ENCODE peak calls at places on chromosome 9, in seven cellular contexts. E is progenitor cell of endocrine pancreas; Z is CMK; Y is NCI-H1092 treated with DMSO at 0.1 percent for 48 hours; D is fibroblast of lung; H is stimulated activated CD4-positive, alpha-beta T cell treated with anti-CD3 and anti-CD28 coated beads, Interleukin-15, amount 100 ng/mL, for 1 hour; J is myocyte. B is an unnamed sample.
A peak's percentile ranks its signal among the peaks of the same experiment; 100 is the strongest.

GRCh38 chr9:14271078-14271673 is 42.8 kb downstream of the NFIB start:
- DNase-seq in E (no peak), Z (no peak), Y (peak; percentile 83), D (peak; percentile 90), H (no peak), J (peak; percentile 69), B (no peak)

GRCh38 chr9:89663264-89663970 is 58.6 kb downstream of the GADD45G start:
- DNase-seq in E (no peak), Z (no peak), Y (no peak), D (no peak), H (no peak), J (no peak), B (no peak)

GRCh38 chr9:97067490-97067889 is 28.5 kb upstream of the CTSV start:
- DNase-seq in E (no peak), Z (no peak), Y (no peak), D (no peak), H (no peak), J (no peak), B (no peak)

GRCh38 chr9:129867138-129868032 is 32.1 kb downstream of the USP20 start:
- DNase-seq in E (no peak), Z (no peak), Y (no peak), D (no peak), H (no peak), J (no peak), B (no peak)

GRCh38 chr9:76651114-76651697 is 113.0 kb upstream of the PCA3 start:
- DNase-seq in E (no peak), Z (no peak), Y (no peak), D (no peak), H (no peak), J (no peak), B (no peak)

GRCh38 chr9:37466037-37466709 is 923 bp upstream of the ZBTB5 start:
- DNase-seq in E (peak; percentile 56), Z (peak; percentile 47), Y (peak; percentile 77), D (peak; percentile 81), H (no peak), J (peak; percentile 92), B (peak; percentile 56)

GRCh38 chr9:136399176-136400037 is 563 bp downstream of the SNAPC4 start:
- DNase-seq in E (no peak), Z (no peak), Y (no peak), D (no peak), H (no peak), J (peak; percentile 5), B (no peak)

GRCh38 chr9:89929721-89930480 is 325.1 kb downstream of the GADD45G start:
- DNase-seq in E (no peak), Z (no peak), Y (peak; percentile 57), D (peak; percentile 71), H (no peak), J (peak; percentile 67), B (no peak)

GRCh38 chr9:136467766-136468165 is 15.1 kb downstream of the SEC16A start:
- DNase-seq in E (no peak), Z (no peak), Y (no peak), D (no peak), H (no peak), J (peak; percentile 33), B (no peak)

GRCh38 chr9:137175345-137175961 is 3.6 kb upstream of the TMEM210 start:
- DNase-seq in E (no peak), Z (no peak), Y (no peak), D (no peak), H (no peak), J (no peak), B (no peak)

B was measured in substantia nigra.